ENCODE peak calls at places on chromosomes 1 and 21, in ten cellular contexts. S is activated gamma-delta T cell treated with Interleukin-2 at 50 U/mL for 16 hours, R is fibroblast of lung, Y is NCI-H1105 treated with DMSO at 0.1 percent for 48 hours, U is A549, M is skeletal muscle cell, H is globus pallidus, W is RWPE1, L is RCC 7860, I is fibroblast of the conjunctiva. B is an unnamed sample.

GRCh38 chr1:84674021-84674420 is 16.2 kb downstream of the SSX2IP start:
- DNase-seq in L (no peak), S (no peak), Y (no peak), W (no peak), M (no peak), I (no peak), U (no peak), R (no peak), H (no peak), B (no peak)

GRCh38 chr1:32247983-32248889 is 1.2 kb downstream of the FAM167B start:
- DNase-seq in M (no peak), H (no peak), S (peak), I (no peak), Y (peak), W (peak), U (peak), L (no peak), R (peak), B (no peak)

GRCh38 chr1:23611601-23612327 is 52.5 kb upstream of the ID3 start:
- DNase-seq in S (no peak), Y (no peak), H (no peak), I (no peak), U (no peak), L (no peak), R (no peak), M (no peak), W (no peak), B (no peak)

GRCh38 chr1:66335859-66336640 is 197.9 kb upstream of the SGIP1 start:
- DNase-seq in R (no peak), M (no peak), I (no peak), L (no peak), W (no peak), S (peak), Y (no peak), H (peak), U (no peak), B (no peak)

GRCh38 chr1:109201123-109201703 is 12.5 kb upstream of the SARS1 start:
- DNase-seq in Y (peak), L (peak), H (peak), U (peak), W (peak), R (peak), M (peak), S (no peak), I (peak), B (peak)

GRCh38 chr1:165551469-165551868 is 7.7 kb downstream of the LRRC52 start:
- DNase-seq in H (no peak), R (no peak), W (no peak), U (no peak), Y (no peak), S (no peak), L (no peak), I (no peak), M (no peak), B (no peak)

GRCh38 chr1:206633708-206634121 is 1.6 kb upstream of the DYRK3 start:
- DNase-seq in M (peak), H (peak), R (peak), I (peak), S (no peak), L (peak), U (no peak), W (peak), Y (no peak), B (peak)

GRCh38 chr21:34187935-34188334 is 114.6 kb downstream of the MRPS6 start:
- DNase-seq in M (peak), S (no peak), R (no peak), W (no peak), I (peak), H (no peak), U (no peak), Y (no peak), L (no peak), B (no peak)

GRCh38 chr1:6594977-6595740 is 7.5 kb downstream of the KLHL21 start:
- DNase-seq in Y (no peak), H (no peak), I (no peak), W (no peak), R (no peak), L (no peak), M (no peak), S (no peak), U (no peak), B (no peak)

B was measured in H54.